ENCODE peak calls at places on chromosomes 5 and 9, in nine cellular contexts. H is activated CD8-positive, alpha-beta T cell treated with anti-CD3 and anti-CD28 coated beads for 36 hours; X is GM23338; S is A673; V is mammary epithelial cell; Y is fibroblast of mammary gland; F is GM12865; M is GM20000; A is fibroblast of the aortic adventitia. K is an unnamed sample.
A peak's percentile ranks its signal among the peaks of the same experiment; 100 is the strongest.

GRCh38 chr9:76654575-76654974 is 109.7 kb upstream of the PCA3 start:
- DNase-seq in H (no peak), X (no peak), S (no peak), V (peak; percentile 86), Y (peak; percentile 96), F (no peak), M (no peak), A (peak; percentile 95), K (peak; percentile 88)

GRCh38 chr9:98046161-98046543 is 10.4 kb upstream of the NANS start:
- DNase-seq in H (no peak), X (no peak), S (no peak), V (no peak), Y (no peak), F (no peak), M (no peak), A (no peak), K (no peak)

GRCh38 chr5:82105457-82105856 is 133.6 kb downstream of the ATG10 start:
- DNase-seq in H (peak; percentile 35), X (no peak), S (no peak), V (peak; percentile 22), Y (peak; percentile 30), F (peak; percentile 11), M (no peak), A (peak; percentile 3), K (no peak)

GRCh38 chr9:114341991-114342390 is 12.3 kb downstream of the ORM2 start:
- DNase-seq in H (no peak), X (no peak), S (no peak), V (no peak), Y (no peak), F (no peak), M (peak; percentile 9), A (no peak), K (no peak)

GRCh38 chr9:79694676-79695400 is 123.1 kb downstream of the TLE4 start:
- DNase-seq in H (no peak), X (peak; percentile 77), S (peak; percentile 37), V (no peak), Y (peak; percentile 85), F (peak; percentile 6), M (no peak), A (peak; percentile 23), K (peak; percentile 90)

GRCh38 chr5:78003914-78004313 is 227.8 kb upstream of the TBCA start:
- DNase-seq in H (no peak), X (no peak), S (no peak), V (no peak), Y (peak; percentile 15), F (no peak), M (no peak), A (no peak), K (no peak)

GRCh38 chr9:69314547-69314946 is 10.5 kb upstream of the ENTREP1 start:
- DNase-seq in H (no peak), X (no peak), S (no peak), V (peak; percentile 40), Y (peak; percentile 14), F (no peak), M (no peak), A (no peak), K (peak; percentile 67)

GRCh38 chr5:132010645-132011560 is 555 bp downstream of the ACSL6 start:
- DNase-seq in H (no peak), X (peak; percentile 62), S (no peak), V (no peak), Y (no peak), F (no peak), M (peak; percentile 34), A (no peak), K (no peak)

GRCh38 chr5:134345996-134346395 is 21.0 kb downstream of the CDKL3 start:
- DNase-seq in H (no peak), X (peak; percentile 38), S (no peak), V (peak; percentile 75), Y (no peak), F (no peak), M (no peak), A (no peak), K (no peak)

GRCh38 chr9:132237481-132237880 is 75.6 kb downstream of the NTNG2 start:
- DNase-seq in H (no peak), X (no peak), S (no peak), V (no peak), Y (no peak), F (no peak), M (no peak), A (no peak), K (no peak)

GRCh38 chr9:113521693-113522260 is 58.2 kb downstream of the RGS3 start:
- DNase-seq in H (no peak), X (no peak), S (no peak), V (no peak), Y (no peak), F (no peak), M (no peak), A (no peak), K (no peak)

GRCh38 chr5:142805339-142805738 is 35.2 kb downstream of the ARHGAP26 start:
- DNase-seq in H (no peak), X (no peak), S (no peak), V (no peak), Y (no peak), F (no peak), M (no peak), A (no peak), K (no peak)

GRCh38 chr9:108994695-108995094 is 18.6 kb downstream of the CTNNAL1 start:
- DNase-seq in H (no peak), X (no peak), S (no peak), V (no peak), Y (peak; percentile 46), F (peak; percentile 36), M (peak; percentile 13), A (peak; percentile 65), K (peak; percentile 52)

GRCh38 chr9:23160952-23161469 is 665.0 kb downstream of the ELAVL2 start:
- DNase-seq in H (no peak), X (no peak), S (no peak), V (no peak), Y (no peak), F (no peak), M (no peak), A (no peak), K (no peak)

GRCh38 chr5:158382473-158382872 is 523.5 kb upstream of the CLINT1 start:
- DNase-seq in H (peak; percentile 78), X (peak; percentile 15), S (peak; percentile 1), V (peak; percentile 94), Y (peak; percentile 97), F (peak; percentile 38), M (peak; percentile 40), A (peak; percentile 98), K (peak; percentile 99)

GRCh38 chr9:114002986-114003740 is 74.9 kb downstream of the AMBP start:
- DNase-seq in H (no peak), X (no peak), S (no peak), V (no peak), Y (no peak), F (no peak), M (no peak), A (no peak), K (no peak)

GRCh38 chr9:136133191-136133958 is 14.7 kb upstream of the TMEM250 start:
- DNase-seq in H (peak; percentile 35), X (peak; percentile 87), S (peak; percentile 72), V (no peak), Y (no peak), F (no peak), M (peak; percentile 74), A (no peak), K (no peak)
- TF ChIP-seq CTCF in H (peak; percentile 65), X (peak; percentile 59), S (peak; percentile 43), V (peak; percentile 46), Y (peak; percentile 12), F (peak; percentile 24), M (no peak), A (peak; percentile 43), K (peak; percentile 56)

DNA sequence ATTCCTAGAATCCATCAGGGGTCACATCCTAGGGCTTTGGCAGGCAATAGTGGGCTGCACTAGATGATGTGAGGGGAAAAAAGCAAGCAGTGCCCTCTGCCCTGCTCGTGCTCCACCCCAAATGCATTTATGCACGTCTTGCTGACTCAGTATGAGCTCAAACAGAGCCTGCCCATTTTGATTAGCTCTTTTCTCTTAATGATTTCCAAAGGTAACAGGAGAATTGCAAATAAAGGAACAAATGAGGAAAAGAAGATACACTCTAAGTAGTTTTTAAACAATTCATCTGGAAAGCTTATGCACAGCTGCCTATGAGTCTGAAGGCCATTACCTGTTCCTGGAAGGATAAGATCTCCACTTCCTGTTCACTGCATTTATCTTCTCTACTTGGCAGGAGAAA is 364.2 kb downstream of the TMEM232 start:
- DNase-seq in H (no peak), X (no peak), S (no peak), V (no peak), Y (no peak), F (no peak), M (no peak), A (no peak), K (no peak)
- TF ChIP-seq CTCF in H (no peak), X (no peak), S (no peak), V (no peak), Y (no peak), F (no peak), M (no peak), A (no peak), K (no peak)

GRCh38 chr9:129384887-129385614 is 207.0 kb upstream of the IER5L start:
- DNase-seq in H (no peak), X (no peak), S (no peak), V (no peak), Y (no peak), F (no peak), M (no peak), A (no peak), K (no peak)

GRCh38 chr9:129385615-129385934 is 207.5 kb upstream of the IER5L start:
- DNase-seq in H (no peak), X (no peak), S (no peak), V (no peak), Y (no peak), F (no peak), M (no peak), A (no peak), K (no peak)

GRCh38 chr9:129386812-129387177 is 208.7 kb upstream of the IER5L start:
- DNase-seq in H (no peak), X (no peak), S (no peak), V (no peak), Y (no peak), F (no peak), M (no peak), A (no peak), K (no peak)

GRCh38 chr9:129391215-129391614 is 213.2 kb upstream of the IER5L start:
- DNase-seq in H (no peak), X (no peak), S (no peak), V (no peak), Y (no peak), F (no peak), M (no peak), A (no peak), K (no peak)

GRCh38 chr9:129387822-129388221 is 209.8 kb upstream of the IER5L start:
- DNase-seq in H (no peak), X (no peak), S (no peak), V (no peak), Y (no peak), F (no peak), M (no peak), A (no peak), K (no peak)
- TF ChIP-seq CTCF in H (no peak), X (no peak), S (no peak), V (no peak), Y (no peak), F (no peak), M (no peak), A (no peak), K (no peak)

GRCh38 chr5:102451082-102451481 is 47.7 kb downstream of the SLCO6A1 start:
- DNase-seq in H (no peak), X (no peak), S (no peak), V (no peak), Y (no peak), F (no peak), M (no peak), A (no peak), K (no peak)

GRCh38 chr5:102453716-102454115 is 45.1 kb downstream of the SLCO6A1 start:
- DNase-seq in H (no peak), X (no peak), S (no peak), V (no peak), Y (no peak), F (peak; percentile 54), M (peak; percentile 28), A (peak; percentile 3), K (no peak)

GRCh38 chr5:102450313-102450990 is 48.3 kb downstream of the SLCO6A1 start:
- DNase-seq in H (no peak), X (peak; percentile 76), S (peak; percentile 36), V (peak; percentile 15), Y (peak; percentile 0), F (peak; percentile 51), M (no peak), A (peak; percentile 2), K (peak; percentile 1)
- TF ChIP-seq CTCF in H (no peak), X (peak; percentile 82), S (peak; percentile 41), V (peak; percentile 55), Y (no peak), F (peak; percentile 49), M (no peak), A (no peak), K (peak; percentile 19)

K was measured in brain microvascular endothelial cell.